ENCODE peak calls at places on chromosome 12, in eight cellular contexts. R is activated T-cell treated with anti-CD3 and anti-CD28 coated beads for 48 hours; S is stimulated activated CD4-positive, alpha-beta T cell treated with anti-CD3 and anti-CD28 coated beads, Interleukin-1b, Interleukin-23, amount 100 ng/mL, for 4 hours; C is ecto neural progenitor cell; J is mesothelial cell of epicardium; D is caudate nucleus; B is thyroid gland; X is occipital lobe. L is an unnamed sample.

GRCh38 chr12:5012337-5012736 is 31.3 kb upstream of the KCNA5 start:
- DNase-seq in R (no peak), S (no peak), C (no peak), J (no peak), D (peak; percentile 14), B (no peak), X (no peak), L (no peak)

GRCh38 chr12:118553856-118554504 is 177.6 kb downstream of the SUDS3 start:
- DNase-seq in R (no peak), S (no peak), C (peak; percentile 37), J (no peak), D (no peak), B (no peak), X (no peak), L (no peak)

GRCh38 chr12:111024205-111024794 is 103.9 kb upstream of the MYL2 start:
- DNase-seq in R (peak; percentile 39), S (peak; percentile 44), C (peak; percentile 87), J (peak; percentile 79), D (peak; percentile 7), B (peak; percentile 53), X (no peak), L (no peak)

GRCh38 chr12:9351136-9351535 is 142.9 kb upstream of the PZP start:
- DNase-seq in R (no peak), S (no peak), C (no peak), J (no peak), D (no peak), B (no peak), X (no peak), L (no peak)

GRCh38 chr12:2652011-2652400 is 142.8 kb upstream of the FKBP4 start:
- DNase-seq in R (no peak), S (no peak), C (no peak), J (no peak), D (no peak), B (no peak), X (no peak), L (no peak)

GRCh38 chr12:19434538-19434937 is 4.8 kb upstream of the AEBP2 start:
- DNase-seq in R (no peak), S (no peak), C (no peak), J (no peak), D (no peak), B (no peak), X (no peak), L (no peak)

GRCh38 chr12:131946757-131947156 is 3.0 kb upstream of the EP400 start:
- DNase-seq in R (no peak), S (no peak), C (no peak), J (peak; percentile 7), D (no peak), B (no peak), X (no peak), L (no peak)

GRCh38 chr12:52865090-52865944 is 16.5 kb upstream of the KRT78 start:
- DNase-seq in R (peak; percentile 23), S (no peak), C (peak; percentile 94), J (peak; percentile 84), D (peak; percentile 18), B (peak; percentile 70), X (peak; percentile 22), L (peak; percentile 73)

GRCh38 chr12:23803547-23803946 is 145.9 kb downstream of the SOX5 start:
- DNase-seq in R (no peak), S (no peak), C (no peak), J (no peak), D (no peak), B (no peak), X (no peak), L (no peak)

L was measured in dorsolateral prefrontal cortex.